ENCODE peak calls at places on chromosomes 2 and 18, in seven cellular contexts. V is tibial artery, W is HCT116, R is HFF-Myc, L is AG09309, T is cardiac fibroblast, H is MM.1S. D is an unnamed sample.

GRCh38 chr2:202337133-202337532 is 39.0 kb upstream of the BMPR2 start:
- DNase-seq in V (no peak), W (no peak), R (no peak), L (no peak), T (no peak), H (no peak), D (no peak)

GRCh38 chr2:161045726-161046125 is 114.5 kb upstream of the TANK start:
- DNase-seq in V (no peak), W (no peak), R (no peak), L (no peak), T (peak), H (no peak), D (no peak)

GRCh38 chr2:70049261-70049660 is 38.0 kb upstream of the PCBP1 start:
- DNase-seq in V (no peak), W (no peak), R (no peak), L (no peak), T (no peak), H (no peak), D (no peak)

GRCh38 chr2:74887445-74887951 is 53.6 kb downstream of the HK2 start:
- DNase-seq in V (no peak), W (no peak), R (no peak), L (peak), T (peak), H (no peak), D (no peak)

GRCh38 chr18:45802814-45803492 is 22.5 kb upstream of the SIGLEC15 start:
- DNase-seq in V (no peak), W (peak), R (peak), L (peak), T (peak), H (no peak), D (no peak)

GRCh38 chr2:239895116-239895515 is 130.0 kb downstream of the NDUFA10 start:
- DNase-seq in V (no peak), W (no peak), R (no peak), L (no peak), T (no peak), H (no peak), D (no peak)

GRCh38 chr18:62939433-62939832 is 224.1 kb downstream of the PHLPP1 start:
- DNase-seq in V (no peak), W (no peak), R (no peak), L (no peak), T (peak), H (no peak), D (no peak)

GRCh38 chr18:49616618-49617328 is 54.9 kb downstream of the LIPG start:
- DNase-seq in V (no peak), W (no peak), R (no peak), L (no peak), T (no peak), H (no peak), D (no peak)

GRCh38 chr2:119745566-119745965 is 14.2 kb upstream of the PTPN4 start:
- DNase-seq in V (no peak), W (no peak), R (no peak), L (no peak), T (no peak), H (no peak), D (no peak)

GRCh38 chr2:230879271-230879882 is 14.6 kb downstream of the ITM2C start:
- DNase-seq in V (no peak), W (no peak), R (no peak), L (no peak), T (no peak), H (no peak), D (peak)

GRCh38 chr2:156191547-156191946 is 141.0 kb downstream of the NR4A2 start:
- DNase-seq in V (no peak), W (no peak), R (no peak), L (no peak), T (peak), H (no peak), D (no peak)

GRCh38 chr2:12965540-12966269 is 249.0 kb downstream of the TRIB2 start:
- DNase-seq in V (no peak), W (no peak), R (peak), L (no peak), T (peak), H (peak), D (no peak)

GRCh38 chr2:101223814-101224231 is 28.9 kb upstream of the CNOT11 start:
- DNase-seq in V (no peak), W (no peak), R (peak), L (peak), T (no peak), H (peak), D (no peak)

GRCh38 chr18:56785006-56785405 is 133.8 kb downstream of the WDR7 start:
- DNase-seq in V (no peak), W (no peak), R (no peak), L (no peak), T (no peak), H (no peak), D (no peak)

GRCh38 chr18:49849331-49850217 is 36.2 kb upstream of the ACAA2 start:
- DNase-seq in V (no peak), W (peak), R (peak), L (peak), T (peak), H (no peak), D (no peak)

GRCh38 chr18:49971462-49971861 is 158.1 kb upstream of the ACAA2 start:
- DNase-seq in V (no peak), W (no peak), R (no peak), L (no peak), T (no peak), H (no peak), D (no peak)

GRCh38 chr18:28767781-28768211 is 590.9 kb upstream of the CDH2 start:
- DNase-seq in V (no peak), W (no peak), R (peak), L (peak), T (peak), H (no peak), D (no peak)

GRCh38 chr18:47953471-47953931 is 23.0 kb upstream of the SMAD2 start:
- DNase-seq in V (peak), W (no peak), R (peak), L (no peak), T (peak), H (peak), D (no peak)

GRCh38 chr2:159855153-159856140 is 57.4 kb upstream of the CD302 start:
- DNase-seq in V (no peak), W (no peak), R (no peak), L (no peak), T (peak), H (no peak), D (no peak)

GRCh38 chr18:63314062-63314790 is 5.3 kb downstream of the BCL2 start:
- DNase-seq in V (no peak), W (no peak), R (no peak), L (no peak), T (no peak), H (no peak), D (no peak)

GRCh38 chr2:239143858-239144712 is 256.7 kb downstream of the HDAC4 start:
- DNase-seq in V (no peak), W (peak), R (no peak), L (no peak), T (peak), H (no peak), D (no peak)

GRCh38 chr2:7986431-7986830 is 695.4 kb upstream of the ID2 start:
- DNase-seq in V (no peak), W (no peak), R (no peak), L (no peak), T (no peak), H (no peak), D (no peak)

GRCh38 chr2:65277791-65278449 is 50.3 kb downstream of the ACTR2 start:
- DNase-seq in V (no peak), W (no peak), R (no peak), L (no peak), T (no peak), H (no peak), D (no peak)

GRCh38 chr2:71605173-71605641 is 151.8 kb downstream of the DYSF start:
- DNase-seq in V (peak), W (no peak), R (no peak), L (no peak), T (peak), H (no peak), D (peak)

GRCh38 chr2:166293984-166294383 is 81.8 kb downstream of the SCN9A start:
- DNase-seq in V (no peak), W (no peak), R (no peak), L (no peak), T (no peak), H (no peak), D (no peak)

GRCh38 chr2:67561411-67561965 is 164.4 kb downstream of the ETAA1 start:
- DNase-seq in V (peak), W (no peak), R (no peak), L (peak), T (peak), H (no peak), D (no peak)

GRCh38 chr2:85899849-85900248 is 11.1 kb upstream of the ST3GAL5 start:
- DNase-seq in V (no peak), W (no peak), R (no peak), L (no peak), T (no peak), H (no peak), D (no peak)

GRCh38 chr18:50989711-50990110 is 21.9 kb downstream of the ELAC1 start:
- DNase-seq in V (no peak), W (no peak), R (no peak), L (no peak), T (no peak), H (no peak), D (no peak)
- TF ChIP-seq CTCF in V (no peak), W (no peak), R (no peak), L (no peak), T (no peak), H (no peak), D (no peak)

DNA sequence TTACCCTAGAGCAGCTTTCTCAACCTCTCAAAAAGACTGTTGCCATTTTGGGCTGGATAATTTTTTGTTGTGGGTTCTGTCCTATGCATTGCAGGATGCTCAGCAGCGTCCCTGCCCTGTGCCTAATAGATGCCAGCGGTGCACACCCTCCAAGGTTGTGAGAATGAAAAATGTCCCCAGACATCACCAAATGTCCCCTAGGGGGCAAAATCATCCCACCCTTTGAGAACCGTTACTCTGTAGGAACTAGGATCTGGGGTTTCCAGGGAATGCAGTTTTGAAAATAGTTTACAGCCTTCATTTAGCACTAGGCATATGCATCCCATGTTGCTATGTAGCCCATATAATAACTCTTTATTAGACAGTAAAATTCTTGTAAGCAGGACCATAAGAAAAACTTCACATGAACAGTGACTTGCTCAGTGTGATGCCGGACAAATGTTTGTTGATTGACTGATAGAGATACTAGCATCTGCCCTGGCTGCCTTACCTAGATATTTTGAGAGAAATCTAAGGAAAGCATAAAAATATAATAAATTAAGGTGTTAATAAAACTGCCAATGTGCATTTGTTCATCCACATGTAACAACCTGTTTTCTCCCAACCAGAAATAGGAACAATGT is 79.2 kb upstream of the EPC2 start:
- DNase-seq in V (no peak), W (no peak), R (no peak), L (no peak), T (peak), H (no peak), D (no peak)
- TF ChIP-seq CTCF in V (peak), W (no peak), R (peak), L (peak), T (peak), H (peak), D (no peak)

GRCh38 chr2:49332415-49332814 is 178.1 kb upstream of the FSHR start:
- DNase-seq in V (no peak), W (no peak), R (no peak), L (no peak), T (peak), H (no peak), D (no peak)
- TF ChIP-seq CTCF in V (no peak), W (no peak), R (no peak), L (no peak), T (no peak), H (no peak), D (no peak)

GRCh38 chr2:169478339-169478738 is 955 bp upstream of the BBS5 start:
- DNase-seq in V (no peak), W (no peak), R (no peak), L (no peak), T (peak), H (no peak), D (no peak)

GRCh38 chr2:169478745-169479256 is 493 bp upstream of the BBS5 start:
- DNase-seq in V (no peak), W (no peak), R (no peak), L (no peak), T (no peak), H (no peak), D (no peak)

GRCh38 chr2:169476459-169476858 is 2.8 kb upstream of the BBS5 start:
- DNase-seq in V (no peak), W (peak), R (no peak), L (no peak), T (no peak), H (no peak), D (no peak)

GRCh38 chr2:169480079-169480465 is 778 bp downstream of the BBS5 start:
- DNase-seq in V (no peak), W (no peak), R (no peak), L (no peak), T (peak), H (no peak), D (no peak)

DNA sequence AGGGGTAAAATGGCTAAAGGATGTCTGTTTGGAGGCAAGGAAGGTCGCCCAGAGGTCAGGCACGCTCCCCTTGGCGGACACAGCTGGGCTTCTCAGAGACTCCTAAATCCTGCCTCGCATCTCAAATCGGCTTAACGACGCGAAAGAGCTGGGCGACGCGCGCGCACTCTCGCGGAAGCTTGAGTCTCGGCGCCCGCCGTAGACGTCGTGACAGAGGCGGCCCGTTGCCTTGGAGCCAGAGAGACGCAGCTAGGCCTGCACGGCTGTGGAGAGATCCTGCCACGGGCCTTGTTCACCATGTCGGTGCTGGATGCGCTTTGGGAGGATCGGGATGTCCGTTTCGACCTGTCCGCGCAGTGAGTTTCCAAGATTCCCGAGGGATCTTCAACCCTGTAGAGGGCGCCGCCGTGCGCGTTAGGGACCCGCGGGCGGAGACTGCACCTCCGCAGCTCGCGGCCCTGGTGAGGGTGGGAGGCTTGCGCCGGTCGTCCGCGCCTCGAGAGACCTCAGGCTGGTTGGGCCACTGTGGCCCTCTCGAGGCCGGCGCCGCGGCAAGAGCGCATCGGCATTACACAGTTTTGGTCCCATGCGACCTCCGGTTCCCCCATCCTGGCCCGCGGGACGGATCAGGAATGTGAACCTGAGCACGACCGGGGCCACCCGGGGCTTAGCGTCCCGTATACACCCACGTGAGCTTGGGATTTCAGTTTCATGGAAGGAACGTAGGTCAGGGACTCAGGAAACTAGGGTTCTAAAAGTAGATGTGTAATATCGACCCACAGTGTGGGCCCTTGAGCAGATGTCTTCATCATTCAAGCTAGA is at the start of gene BBS5:
- DNase-seq in V (peak), W (peak), R (peak), L (peak), T (peak), H (peak), D (peak)
- TF ChIP-seq CTCF in V (peak), W (peak), R (peak), L (peak), T (peak), H (peak), D (no peak)

DNA sequence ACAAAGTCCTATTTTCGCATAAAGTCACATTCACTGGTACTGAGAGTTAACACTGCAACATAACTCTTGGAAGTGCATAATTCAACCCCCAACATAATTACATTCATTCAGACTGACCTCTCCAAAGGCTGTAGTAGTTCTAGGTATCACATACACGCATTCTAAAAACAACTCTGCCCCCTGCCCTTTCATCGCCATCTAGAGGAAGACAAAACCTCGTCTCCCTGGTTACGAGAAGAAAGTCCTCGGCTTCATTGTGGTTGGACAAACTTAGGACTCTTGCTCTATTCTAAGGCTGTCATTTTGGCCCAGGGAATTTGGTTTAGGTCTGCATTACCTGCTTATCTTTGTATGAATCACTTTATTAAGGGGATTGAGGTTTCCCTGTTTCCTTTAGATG is 215.3 kb upstream of the NRXN1 start:
- DNase-seq in V (no peak), W (no peak), R (no peak), L (no peak), T (no peak), H (no peak), D (no peak)
- TF ChIP-seq CTCF in V (no peak), W (no peak), R (no peak), L (no peak), T (no peak), H (no peak), D (no peak)

DNA sequence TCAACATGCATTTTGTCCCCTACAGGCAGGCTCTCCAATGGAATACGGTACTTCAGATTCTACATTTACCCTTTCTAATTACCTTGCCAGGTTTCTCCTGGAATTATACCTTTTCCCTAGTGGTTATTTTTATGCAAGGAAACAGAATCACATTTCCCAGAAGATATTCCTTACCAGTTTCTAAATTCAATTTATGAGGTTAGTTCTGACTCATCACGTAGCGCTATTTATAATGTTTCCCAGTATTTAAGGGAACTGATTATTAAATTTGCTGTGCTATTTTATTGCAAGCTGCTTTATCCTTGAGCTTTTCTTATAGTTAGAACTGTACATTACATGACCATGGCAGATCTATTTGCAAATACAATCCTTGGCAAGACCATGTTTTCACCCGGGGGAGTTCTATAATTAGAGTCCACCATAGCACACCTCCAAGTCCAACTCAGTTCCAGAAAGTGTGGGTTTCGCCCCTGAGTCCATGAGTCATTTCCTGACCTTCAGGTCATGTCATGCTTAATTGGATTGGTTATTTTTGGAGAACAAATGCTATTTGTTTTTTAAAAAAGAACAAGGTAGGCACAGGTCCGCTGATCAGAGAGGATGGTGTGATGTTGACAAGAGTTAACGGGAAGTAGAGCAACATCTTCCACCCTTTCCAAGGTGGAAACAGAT is 126.6 kb downstream of the ZNF532 start:
- DNase-seq in V (no peak), W (no peak), R (no peak), L (no peak), T (peak), H (peak), D (no peak)
- TF ChIP-seq CTCF in V (peak), W (no peak), R (no peak), L (no peak), T (no peak), H (no peak), D (no peak)

DNA sequence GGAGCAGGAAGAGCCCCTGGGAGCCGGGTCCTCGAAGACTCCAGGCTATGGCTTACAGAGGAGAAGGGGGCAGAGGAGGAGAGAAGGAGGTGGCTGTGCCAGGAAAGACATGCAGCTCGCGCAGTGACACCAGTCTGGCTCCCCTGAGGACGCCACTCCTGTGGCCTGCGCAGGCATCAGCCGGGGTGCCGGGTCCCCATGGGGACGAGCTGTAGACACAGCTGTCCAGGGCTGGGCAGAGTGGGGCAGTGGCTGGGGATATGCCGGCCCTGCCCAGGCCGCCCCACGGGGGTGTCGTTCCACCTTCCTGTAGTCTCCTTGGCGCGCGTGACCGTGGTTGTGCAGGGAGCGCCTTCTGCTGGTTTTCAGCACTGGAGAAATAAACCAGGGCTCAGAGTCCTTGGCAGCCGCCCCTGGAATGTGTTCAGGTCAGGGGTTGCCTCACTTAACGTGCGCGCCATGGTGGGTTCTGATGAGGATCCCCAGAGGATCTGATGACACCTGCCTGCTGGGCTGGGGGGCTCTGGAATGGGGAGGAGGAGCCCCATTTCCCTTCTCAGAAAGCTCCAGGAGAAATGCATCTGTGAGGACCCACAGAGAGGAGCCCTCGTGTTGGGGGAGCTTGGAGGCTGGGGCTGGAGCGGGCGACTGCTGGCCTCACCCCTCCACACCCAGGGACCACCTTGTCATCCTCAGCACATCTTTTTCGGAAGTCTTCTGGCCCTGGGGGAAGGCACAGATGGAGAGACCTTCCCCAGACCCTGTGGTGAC is 26.7 kb downstream of the RAMP1 start:
- DNase-seq in V (peak), W (no peak), R (no peak), L (no peak), T (peak), H (no peak), D (peak)
- TF ChIP-seq CTCF in V (peak), W (no peak), R (no peak), L (no peak), T (no peak), H (no peak), D (no peak)

D was measured in sigmoid colon.